ENCODE peak calls at places on chromosomes 6 and 20, in five cellular contexts. One of them, this sample, is unnamed.

GRCh38 chr20:62472020-62472342 is 3.8 kb downstream of the GATA5 start:
- DNase-seq in heart left ventricle: no peak
- DNase-seq in heart right ventricle: no peak
- DNase-seq in BE2C: no peak
- DNase-seq in GM23248: no peak
- DNase-seq in this sample: no peak

GRCh38 chr20:48107560-48107959 is 322.3 kb upstream of the SULF2 start:
- DNase-seq in heart left ventricle: no peak
- DNase-seq in heart right ventricle: no peak
- DNase-seq in BE2C: no peak
- DNase-seq in GM23248: no peak
- DNase-seq in this sample: no peak

GRCh38 chr6:37024665-37025337 is 19.3 kb downstream of the FGD2 start:
- DNase-seq in heart left ventricle: no peak
- DNase-seq in heart right ventricle: no peak
- DNase-seq in BE2C: no peak
- DNase-seq in GM23248: peak
- DNase-seq in this sample: peak

GRCh38 chr20:62535282-62535811 is 59.6 kb upstream of the GATA5 start:
- DNase-seq in heart left ventricle: no peak
- DNase-seq in heart right ventricle: no peak
- DNase-seq in BE2C: no peak
- DNase-seq in GM23248: no peak
- DNase-seq in this sample: no peak

GRCh38 chr20:44627364-44628010 is 24.0 kb downstream of the ADA start:
- DNase-seq in heart left ventricle: no peak
- DNase-seq in heart right ventricle: no peak
- DNase-seq in BE2C: no peak
- DNase-seq in GM23248: no peak
- DNase-seq in this sample: no peak

GRCh38 chr6:138204792-138205384 is 13.4 kb downstream of the PBOV1 start:
- DNase-seq in heart left ventricle: no peak
- DNase-seq in heart right ventricle: no peak
- DNase-seq in BE2C: no peak
- DNase-seq in GM23248: no peak
- DNase-seq in this sample: no peak

GRCh38 chr6:30619561-30619960 is 1.9 kb downstream of the MRPS18B start:
- DNase-seq in heart left ventricle: no peak
- DNase-seq in heart right ventricle: no peak
- DNase-seq in BE2C: no peak
- DNase-seq in GM23248: no peak
- DNase-seq in this sample: no peak

GRCh38 chr6:7406743-7407142 is 17.1 kb downstream of the RIOK1 start:
- DNase-seq in heart left ventricle: no peak
- DNase-seq in heart right ventricle: no peak
- DNase-seq in BE2C: no peak
- DNase-seq in GM23248: no peak
- DNase-seq in this sample: no peak

GRCh38 chr6:34484899-34485298 is 19.0 kb downstream of the PACSIN1 start:
- DNase-seq in heart left ventricle: no peak
- DNase-seq in heart right ventricle: no peak
- DNase-seq in BE2C: no peak
- DNase-seq in GM23248: no peak
- DNase-seq in this sample: no peak

GRCh38 chr20:37308098-37309050 is 18.9 kb downstream of the MANBAL start:
- DNase-seq in heart left ventricle: peak
- DNase-seq in heart right ventricle: peak
- DNase-seq in BE2C: no peak
- DNase-seq in GM23248: no peak
- DNase-seq in this sample: no peak

GRCh38 chr20:48644286-48644828 is 183.4 kb downstream of the PREX1 start:
- DNase-seq in heart left ventricle: no peak
- DNase-seq in heart right ventricle: no peak
- DNase-seq in BE2C: no peak
- DNase-seq in GM23248: no peak
- DNase-seq in this sample: no peak

GRCh38 chr6:97437087-97437486 is 154.1 kb upstream of the MMS22L start:
- DNase-seq in heart left ventricle: no peak
- DNase-seq in heart right ventricle: no peak
- DNase-seq in BE2C: no peak
- DNase-seq in GM23248: peak
- DNase-seq in this sample: no peak

GRCh38 chr6:97445406-97445805 is 162.4 kb upstream of the MMS22L start:
- DNase-seq in heart left ventricle: no peak
- DNase-seq in heart right ventricle: no peak
- DNase-seq in BE2C: no peak
- DNase-seq in GM23248: no peak
- DNase-seq in this sample: no peak

GRCh38 chr6:97438011-97438671 is 155.1 kb upstream of the MMS22L start:
- DNase-seq in heart left ventricle: no peak
- DNase-seq in heart right ventricle: no peak
- DNase-seq in BE2C: no peak
- DNase-seq in GM23248: no peak
- DNase-seq in this sample: no peak

GRCh38 chr6:97443408-97444080 is 160.5 kb upstream of the MMS22L start:
- DNase-seq in heart left ventricle: no peak
- DNase-seq in heart right ventricle: no peak
- DNase-seq in BE2C: no peak
- DNase-seq in GM23248: no peak
- DNase-seq in this sample: no peak

DNA sequence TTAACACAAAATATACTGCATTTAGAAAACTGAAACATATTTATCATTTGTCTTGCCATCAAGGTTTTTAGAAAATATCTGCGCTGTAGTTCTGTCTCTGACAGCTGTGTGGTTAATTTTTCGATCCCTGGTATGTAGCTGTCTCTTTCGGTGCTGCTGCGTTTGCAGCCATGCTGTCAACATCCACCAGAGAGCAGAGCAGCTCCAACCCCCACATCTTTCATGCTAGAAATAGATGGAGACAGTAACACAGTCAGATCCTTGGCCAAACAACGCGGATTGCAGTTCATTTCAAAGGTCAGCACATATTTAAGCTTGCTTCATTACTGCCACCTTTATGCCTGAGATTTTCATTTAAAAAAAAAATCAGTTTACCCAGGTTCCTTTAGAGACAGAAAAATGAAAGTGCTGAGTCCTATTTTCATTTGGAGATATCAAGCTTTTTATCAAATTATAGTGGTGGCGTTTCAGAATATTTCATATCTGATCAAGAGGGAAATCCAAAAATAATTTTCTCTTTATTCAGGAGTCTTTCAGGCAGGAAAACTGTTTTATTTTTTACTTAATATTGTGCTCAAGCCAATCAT is 157.7 kb upstream of the MMS22L start:
- DNase-seq in heart left ventricle: no peak
- DNase-seq in heart right ventricle: peak
- DNase-seq in BE2C: peak
- DNase-seq in GM23248: peak
- DNase-seq in this sample: no peak
- H3K4me3 ChIP-seq in heart left ventricle: no peak
- H3K4me3 ChIP-seq in heart right ventricle: no peak
- H3K4me3 ChIP-seq in BE2C: no peak
- H3K4me3 ChIP-seq in GM23248: peak
- H3K4me3 ChIP-seq in this sample: no peak

DNA sequence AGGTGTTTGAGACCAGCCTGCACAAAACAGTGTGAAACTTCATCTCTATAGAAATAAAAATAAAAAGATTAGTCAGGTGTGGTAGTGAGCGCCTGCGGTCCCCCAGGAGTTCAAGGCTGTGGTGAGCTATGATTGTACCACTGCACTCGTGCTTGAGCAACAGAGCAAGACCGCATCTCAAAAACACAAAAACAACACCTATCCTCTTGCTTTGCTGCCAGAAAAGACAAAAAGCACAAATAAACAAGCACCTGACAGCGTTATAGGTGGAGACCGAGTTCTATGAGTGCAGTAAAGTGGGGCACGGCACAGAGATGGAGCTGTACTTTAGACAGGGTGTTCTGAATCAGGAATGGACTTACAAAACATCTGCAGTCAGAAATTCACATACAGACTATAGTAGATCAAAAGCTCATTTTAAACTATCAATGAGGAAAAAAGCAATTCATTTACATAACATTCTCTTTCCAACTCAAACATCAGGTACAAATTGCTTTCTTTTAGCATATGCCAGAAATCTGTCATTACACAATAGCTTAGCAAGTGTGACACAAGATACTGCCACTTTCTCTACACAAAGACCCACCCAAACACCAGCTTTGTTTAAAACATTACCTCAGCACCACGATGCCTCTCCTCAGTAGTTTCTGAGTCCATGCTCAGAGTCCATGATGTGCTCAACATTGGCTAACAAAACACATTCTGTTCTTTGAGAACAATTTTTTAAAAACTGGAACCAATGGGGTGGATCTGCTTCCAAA is 10.1 kb downstream of the EZR start:
- DNase-seq in heart left ventricle: no peak
- DNase-seq in heart right ventricle: no peak
- DNase-seq in BE2C: no peak
- DNase-seq in GM23248: peak
- DNase-seq in this sample: no peak
- H3K4me3 ChIP-seq in heart left ventricle: no peak
- H3K4me3 ChIP-seq in heart right ventricle: no peak
- H3K4me3 ChIP-seq in BE2C: no peak
- H3K4me3 ChIP-seq in GM23248: no peak
- H3K4me3 ChIP-seq in this sample: no peak

GRCh38 chr6:63964347-63964746 is 328.7 kb downstream of the PHF3 start:
- DNase-seq in heart left ventricle: no peak
- DNase-seq in heart right ventricle: no peak
- DNase-seq in BE2C: no peak
- DNase-seq in GM23248: no peak
- DNase-seq in this sample: no peak
- H3K4me3 ChIP-seq in heart left ventricle: no peak
- H3K4me3 ChIP-seq in heart right ventricle: no peak
- H3K4me3 ChIP-seq in BE2C: no peak
- H3K4me3 ChIP-seq in GM23248: no peak
- H3K4me3 ChIP-seq in this sample: no peak

GRCh38 chr6:14791525-14791924 is 454.3 kb upstream of the JARID2 start:
- DNase-seq in heart left ventricle: no peak
- DNase-seq in heart right ventricle: no peak
- DNase-seq in BE2C: no peak
- DNase-seq in GM23248: peak
- DNase-seq in this sample: no peak
- H3K4me3 ChIP-seq in heart left ventricle: no peak
- H3K4me3 ChIP-seq in heart right ventricle: no peak
- H3K4me3 ChIP-seq in BE2C: no peak
- H3K4me3 ChIP-seq in GM23248: no peak
- H3K4me3 ChIP-seq in this sample: no peak

DNA sequence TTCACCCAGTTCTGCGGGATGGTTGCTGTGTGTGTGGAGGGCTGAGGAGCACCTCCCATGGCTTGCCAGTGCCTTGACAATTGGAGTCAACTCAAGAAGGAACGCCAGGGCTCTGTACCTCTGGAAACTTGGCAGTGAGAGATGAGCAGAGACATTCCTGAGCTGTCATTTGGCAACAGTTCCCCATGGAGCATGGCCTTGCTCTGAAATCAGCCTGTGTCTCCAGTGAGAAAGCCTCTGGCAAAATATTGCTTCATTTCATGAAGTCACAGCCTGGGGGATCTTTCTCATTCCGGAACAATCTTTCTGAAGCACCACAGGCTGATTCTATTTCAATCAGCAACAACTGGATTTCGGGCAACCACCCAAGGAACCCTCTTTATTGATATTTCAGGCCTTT is 52.2 kb upstream of the FNDC1 start:
- DNase-seq in heart left ventricle: no peak
- DNase-seq in heart right ventricle: no peak
- DNase-seq in BE2C: no peak
- DNase-seq in GM23248: peak
- DNase-seq in this sample: no peak
- H3K4me3 ChIP-seq in heart left ventricle: no peak
- H3K4me3 ChIP-seq in heart right ventricle: no peak
- H3K4me3 ChIP-seq in BE2C: no peak
- H3K4me3 ChIP-seq in GM23248: no peak
- H3K4me3 ChIP-seq in this sample: no peak

GRCh38 chr20:23081263-23081811 is 4.8 kb downstream of the CD93 start:
- DNase-seq in heart left ventricle: no peak
- DNase-seq in heart right ventricle: no peak
- DNase-seq in BE2C: no peak
- DNase-seq in GM23248: no peak
- DNase-seq in this sample: no peak
- H3K4me3 ChIP-seq in heart left ventricle: peak
- H3K4me3 ChIP-seq in heart right ventricle: peak
- H3K4me3 ChIP-seq in BE2C: no peak
- H3K4me3 ChIP-seq in GM23248: no peak
- H3K4me3 ChIP-seq in this sample: no peak

DNA sequence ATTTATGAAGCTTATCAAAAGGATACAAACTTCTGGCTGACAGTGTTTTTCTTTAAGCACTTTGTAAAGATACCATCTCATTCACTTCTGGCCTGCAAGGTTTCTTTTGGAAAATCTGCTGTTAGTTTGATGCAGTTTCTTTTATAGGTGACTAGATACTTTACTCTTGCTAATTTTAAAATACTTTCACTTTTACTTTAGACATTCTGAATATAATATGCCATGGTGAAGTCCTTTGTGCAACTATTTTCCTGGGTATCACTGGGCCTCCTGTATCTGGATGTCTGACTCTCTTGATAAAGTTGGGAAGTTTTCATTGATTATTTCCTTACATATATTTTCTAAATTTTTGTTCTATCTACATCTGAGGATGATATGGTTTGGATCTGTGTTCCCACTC is 29.0 kb upstream of the ZNF337 start:
- DNase-seq in heart left ventricle: no peak
- DNase-seq in heart right ventricle: no peak
- DNase-seq in BE2C: no peak
- DNase-seq in GM23248: no peak
- DNase-seq in this sample: no peak
- H3K4me3 ChIP-seq in heart left ventricle: no peak
- H3K4me3 ChIP-seq in heart right ventricle: no peak
- H3K4me3 ChIP-seq in BE2C: no peak
- H3K4me3 ChIP-seq in GM23248: no peak
- H3K4me3 ChIP-seq in this sample: no peak

DNA sequence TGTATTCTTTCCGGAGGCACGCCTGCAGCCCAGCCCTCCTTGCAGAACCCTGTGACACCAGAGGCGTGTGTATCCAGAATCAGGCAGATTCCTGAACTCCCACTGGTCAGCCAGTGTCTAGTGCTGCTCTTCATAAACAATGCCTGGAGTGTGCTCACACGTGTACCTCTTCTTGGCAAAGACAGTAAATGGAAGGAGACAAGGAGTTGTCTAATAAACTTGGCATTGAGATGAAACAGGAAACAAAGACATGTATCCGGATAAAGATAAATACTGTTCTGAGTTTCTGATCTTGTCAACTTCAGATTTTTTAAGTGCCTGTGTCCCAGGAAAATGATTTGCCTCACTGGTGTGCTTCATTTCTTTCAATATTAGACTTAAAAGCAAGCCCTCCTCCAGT is 1.7 kb downstream of the RPS6KA2 start:
- DNase-seq in heart left ventricle: no peak
- DNase-seq in heart right ventricle: no peak
- DNase-seq in BE2C: no peak
- DNase-seq in GM23248: peak
- DNase-seq in this sample: peak
- H3K4me3 ChIP-seq in heart left ventricle: peak
- H3K4me3 ChIP-seq in heart right ventricle: peak
- H3K4me3 ChIP-seq in BE2C: peak
- H3K4me3 ChIP-seq in GM23248: peak
- H3K4me3 ChIP-seq in this sample: no peak

This sample was measured in SJSA1.